ENCODE peak calls at places on chromosome 2, in nine cellular contexts. K, Q, D, A, G, V, L, C and O are unnamed samples.

GRCh38 chr2:28736034-28736433 is 15.6 kb upstream of the PPP1CB start:
- DNase-seq in K (no peak), Q (peak), D (no peak), A (no peak), G (no peak), V (peak), L (peak), C (peak), O (no peak)

GRCh38 chr2:201643216-201643651 is at the start of gene TMEM237:
- DNase-seq in K (peak), Q (peak), D (peak), A (no peak), G (peak), V (peak), L (peak), C (peak), O (no peak)

GRCh38 chr2:197944416-197944815 is 140.0 kb downstream of the PLCL1 start:
- DNase-seq in K (no peak), Q (no peak), D (no peak), A (no peak), G (no peak), V (no peak), L (no peak), C (no peak), O (no peak)

GRCh38 chr2:142682528-142682927 is 194.9 kb upstream of the KYNU start:
- DNase-seq in K (no peak), Q (no peak), D (no peak), A (no peak), G (no peak), V (no peak), L (peak), C (no peak), O (no peak)

GRCh38 chr2:98282109-98282508 is 64.1 kb upstream of the CNGA3 start:
- DNase-seq in K (no peak), Q (no peak), D (no peak), A (no peak), G (no peak), V (no peak), L (no peak), C (no peak), O (no peak)

GRCh38 chr2:174247474-174248186 is 702 bp downstream of the OLA1 start:
- DNase-seq in K (peak), Q (no peak), D (peak), A (peak), G (no peak), V (no peak), L (peak), C (peak), O (no peak)

GRCh38 chr2:9778012-9778411 is 65.3 kb upstream of the TAF1B start:
- DNase-seq in K (peak), Q (no peak), D (peak), A (peak), G (no peak), V (peak), L (no peak), C (no peak), O (no peak)

GRCh38 chr2:45433363-45433762 is 177.7 kb downstream of the SRBD1 start:
- DNase-seq in K (no peak), Q (no peak), D (no peak), A (no peak), G (no peak), V (no peak), L (no peak), C (no peak), O (no peak)

GRCh38 chr2:183614797-183615429 is 490.7 kb downstream of the NUP35 start:
- DNase-seq in K (no peak), Q (no peak), D (no peak), A (no peak), G (no peak), V (no peak), L (no peak), C (no peak), O (no peak)

GRCh38 chr2:170766693-170767092 is 3.5 kb upstream of the ERICH2 start:
- DNase-seq in K (peak), Q (no peak), D (no peak), A (no peak), G (no peak), V (no peak), L (no peak), C (no peak), O (no peak)

GRCh38 chr2:88321614-88322248 is 130.8 kb downstream of the FOXI3 start:
- DNase-seq in K (peak), Q (no peak), D (no peak), A (no peak), G (no peak), V (no peak), L (no peak), C (no peak), O (no peak)

GRCh38 chr2:113974727-113975126 is 84.8 kb downstream of the ACTR3 start:
- DNase-seq in K (no peak), Q (no peak), D (no peak), A (no peak), G (no peak), V (no peak), L (no peak), C (no peak), O (no peak)

GRCh38 chr2:174300114-174300513 is 34.6 kb upstream of the SP9 start:
- DNase-seq in K (no peak), Q (no peak), D (no peak), A (no peak), G (no peak), V (no peak), L (no peak), C (no peak), O (no peak)

GRCh38 chr2:75277111-75277510 is 77.8 kb upstream of the TACR1 start:
- DNase-seq in K (no peak), Q (no peak), D (no peak), A (no peak), G (no peak), V (no peak), L (peak), C (no peak), O (no peak)

GRCh38 chr2:955829-956731 is 5.4 kb downstream of the SNTG2 start:
- DNase-seq in K (peak), Q (no peak), D (no peak), A (no peak), G (no peak), V (no peak), L (no peak), C (no peak), O (no peak)

GRCh38 chr2:238841542-238842181 is 6.2 kb upstream of the TWIST2 start:
- DNase-seq in K (no peak), Q (no peak), D (no peak), A (no peak), G (peak), V (no peak), L (no peak), C (no peak), O (no peak)

GRCh38 chr2:235049719-235050118 is 97.9 kb downstream of the SH3BP4 start:
- DNase-seq in K (no peak), Q (no peak), D (no peak), A (no peak), G (no peak), V (no peak), L (no peak), C (no peak), O (no peak)

GRCh38 chr2:69652206-69652605 is 8.7 kb upstream of the AAK1 start:
- DNase-seq in K (no peak), Q (no peak), D (no peak), A (no peak), G (no peak), V (no peak), L (no peak), C (no peak), O (no peak)

GRCh38 chr2:12050381-12050780 is 303.9 kb downstream of the LPIN1 start:
- DNase-seq in K (no peak), Q (no peak), D (peak), A (peak), G (no peak), V (no peak), L (no peak), C (no peak), O (peak)

GRCh38 chr2:27860111-27860510 is 30.1 kb downstream of the RBKS start:
- DNase-seq in K (no peak), Q (no peak), D (no peak), A (no peak), G (no peak), V (no peak), L (peak), C (no peak), O (peak)

GRCh38 chr2:10260130-10260529 is 42.6 kb upstream of the HPCAL1 start:
- DNase-seq in K (no peak), Q (no peak), D (no peak), A (no peak), G (no peak), V (peak), L (no peak), C (no peak), O (no peak)

GRCh38 chr2:71073475-71073874 is 5.0 kb downstream of the NAGK start:
- DNase-seq in K (no peak), Q (no peak), D (peak), A (no peak), G (no peak), V (no peak), L (no peak), C (no peak), O (no peak)

GRCh38 chr2:131040661-131041401 is 52.4 kb downstream of the FAM168B start:
- DNase-seq in K (no peak), Q (no peak), D (no peak), A (no peak), G (no peak), V (no peak), L (no peak), C (no peak), O (no peak)

GRCh38 chr2:15223887-15224286 is 337.2 kb downstream of the NBAS start:
- DNase-seq in K (no peak), Q (no peak), D (no peak), A (no peak), G (no peak), V (no peak), L (peak), C (no peak), O (no peak)

GRCh38 chr2:60884795-60885194 is 3.4 kb downstream of the REL start:
- DNase-seq in K (no peak), Q (no peak), D (no peak), A (no peak), G (no peak), V (no peak), L (peak), C (no peak), O (no peak)

GRCh38 chr2:51013060-51013746 is 18.7 kb downstream of the NRXN1 start:
- DNase-seq in K (peak), Q (peak), D (no peak), A (no peak), G (no peak), V (peak), L (no peak), C (peak), O (no peak)

GRCh38 chr2:15293262-15293937 is 267.7 kb downstream of the NBAS start:
- DNase-seq in K (no peak), Q (no peak), D (no peak), A (no peak), G (no peak), V (no peak), L (no peak), C (no peak), O (no peak)

GRCh38 chr2:17164550-17164949 is 353.7 kb downstream of the RAD51AP2 start:
- DNase-seq in K (no peak), Q (no peak), D (no peak), A (no peak), G (no peak), V (no peak), L (no peak), C (no peak), O (no peak)

GRCh38 chr2:195682077-195682476 is 25.1 kb downstream of the SLC39A10 start:
- DNase-seq in K (no peak), Q (no peak), D (no peak), A (no peak), G (no peak), V (no peak), L (no peak), C (no peak), O (no peak)

GRCh38 chr2:128577141-128577930 is 258.7 kb upstream of the HS6ST1 start:
- DNase-seq in K (no peak), Q (peak), D (no peak), A (no peak), G (no peak), V (no peak), L (no peak), C (no peak), O (no peak)

GRCh38 chr2:20991031-20991430 is 52.8 kb downstream of the APOB start:
- DNase-seq in K (no peak), Q (no peak), D (no peak), A (no peak), G (no peak), V (no peak), L (no peak), C (no peak), O (no peak)

GRCh38 chr2:227877359-227878309 is 6.2 kb downstream of the DAW1 start:
- DNase-seq in K (no peak), Q (no peak), D (no peak), A (no peak), G (no peak), V (no peak), L (no peak), C (no peak), O (no peak)

GRCh38 chr2:180823546-180824141 is 156.8 kb upstream of the UBE2E3 start:
- DNase-seq in K (no peak), Q (no peak), D (no peak), A (no peak), G (no peak), V (no peak), L (no peak), C (no peak), O (no peak)

GRCh38 chr2:96737831-96738230 is 2.0 kb downstream of the LMAN2L start:
- DNase-seq in K (no peak), Q (no peak), D (no peak), A (peak), G (no peak), V (no peak), L (no peak), C (no peak), O (no peak)

GRCh38 chr2:3303583-3304406 is 73.8 kb downstream of the EIPR1 start:
- DNase-seq in K (peak), Q (peak), D (peak), A (peak), G (peak), V (peak), L (peak), C (peak), O (peak)
- TF ChIP-seq POLR2AphosphoS5 in K (no peak), Q (no peak), D (no peak), A (no peak), G (no peak), V (no peak), L (no peak), C (peak), O (no peak)

GRCh38 chr2:137957033-137957432 is 7.2 kb upstream of the HNMT start:
- DNase-seq in K (no peak), Q (no peak), D (no peak), A (no peak), G (no peak), V (no peak), L (no peak), C (no peak), O (no peak)

GRCh38 chr2:137950238-137950637 is 14.0 kb upstream of the HNMT start:
- DNase-seq in K (no peak), Q (no peak), D (peak), A (no peak), G (no peak), V (no peak), L (no peak), C (no peak), O (no peak)

GRCh38 chr2:137951606-137952005 is 12.7 kb upstream of the HNMT start:
- DNase-seq in K (no peak), Q (no peak), D (no peak), A (no peak), G (no peak), V (no peak), L (no peak), C (no peak), O (no peak)

GRCh38 chr2:137948894-137949293 is 15.4 kb upstream of the HNMT start:
- DNase-seq in K (no peak), Q (no peak), D (no peak), A (no peak), G (no peak), V (no peak), L (no peak), C (no peak), O (no peak)

DNA sequence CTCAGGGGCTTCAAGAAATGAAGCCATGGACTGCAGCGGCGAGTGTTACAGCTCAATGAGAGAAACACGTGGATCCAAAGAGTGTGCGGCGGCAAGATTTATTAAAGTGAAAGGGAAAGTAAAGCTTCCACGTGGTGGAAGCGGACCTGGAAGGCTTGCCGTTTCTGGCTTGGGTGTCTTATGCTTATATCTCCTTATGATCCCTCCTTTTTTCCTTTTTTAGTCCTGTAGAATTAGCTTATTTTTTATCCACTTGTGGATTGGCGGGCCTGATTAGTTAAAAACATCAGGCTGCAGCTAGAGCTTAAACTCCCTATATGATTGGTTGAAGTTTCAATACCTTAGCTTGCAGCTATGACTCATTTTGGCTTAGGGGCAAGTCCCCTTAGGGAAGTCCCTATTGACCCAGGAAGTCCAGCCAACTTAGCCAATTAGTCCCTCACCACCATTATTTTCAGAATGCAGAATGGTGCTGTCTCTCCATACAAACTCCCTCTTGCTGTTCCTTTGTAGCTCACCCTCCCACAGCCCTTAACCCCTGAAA is 11.6 kb upstream of the HNMT start:
- DNase-seq in K (no peak), Q (no peak), D (no peak), A (no peak), G (no peak), V (no peak), L (no peak), C (no peak), O (no peak)
- H3K4me3 ChIP-seq in K (no peak), Q (peak), D (no peak), A (no peak), G (no peak), V (no peak), L (no peak), C (no peak), O (peak)

DNA sequence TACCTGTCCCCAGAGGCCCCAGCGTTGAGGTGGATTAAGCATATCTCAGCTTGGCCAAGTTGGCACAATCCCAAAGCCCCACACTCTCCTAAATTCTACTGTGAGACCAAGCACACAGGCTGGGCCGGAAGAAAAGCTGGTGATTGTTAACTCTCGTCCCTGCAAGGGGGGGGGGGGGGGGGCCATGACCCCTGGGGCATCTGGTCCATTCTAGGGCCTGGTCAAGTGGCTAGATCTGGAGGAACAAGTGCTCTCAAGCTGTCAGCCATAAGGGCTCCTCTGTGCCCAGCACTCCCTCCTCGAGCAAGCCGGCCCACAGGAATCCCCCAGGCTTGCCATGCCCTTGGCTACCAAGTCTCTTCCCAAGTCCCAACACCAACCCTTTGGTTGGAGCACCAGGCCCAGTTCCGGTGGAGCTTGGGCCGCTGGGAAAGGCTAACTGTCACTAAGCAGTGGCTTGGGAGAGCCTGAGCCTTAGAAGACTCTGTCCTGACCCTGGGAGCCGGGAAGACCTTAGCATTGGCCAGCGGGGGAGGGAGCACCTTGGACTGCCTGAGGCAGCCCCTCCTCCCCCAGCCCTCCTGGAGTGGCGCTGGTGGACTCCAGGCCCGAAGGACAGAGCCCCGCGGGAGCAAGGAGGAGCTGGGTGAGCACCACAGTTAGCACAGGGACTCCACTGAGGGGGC is 62.4 kb upstream of the POMC start:
- DNase-seq in K (no peak), Q (no peak), D (no peak), A (no peak), G (peak), V (no peak), L (no peak), C (no peak), O (no peak)
- TF ChIP-seq POLR2AphosphoS5 in K (no peak), Q (no peak), D (no peak), A (no peak), G (no peak), V (no peak), L (no peak), C (no peak), O (no peak)

GRCh38 chr2:83961512-83961911 is 497.6 kb downstream of the SUCLG1 start:
- DNase-seq in K (no peak), Q (no peak), D (no peak), A (no peak), G (no peak), V (no peak), L (no peak), C (no peak), O (no peak)
- H3K4me3 ChIP-seq in K (no peak), Q (no peak), D (no peak), A (no peak), G (no peak), V (no peak), L (no peak), C (no peak), O (no peak)

GRCh38 chr2:73174941-73175662 is 27.3 kb upstream of the NOTO start:
- DNase-seq in K (no peak), Q (no peak), D (no peak), A (no peak), G (no peak), V (no peak), L (no peak), C (no peak), O (no peak)

GRCh38 chr2:73176205-73176880 is 26.0 kb upstream of the NOTO start:
- DNase-seq in K (peak), Q (no peak), D (no peak), A (peak), G (peak), V (peak), L (peak), C (no peak), O (no peak)

GRCh38 chr2:73176881-73177644 is 25.3 kb upstream of the NOTO start:
- DNase-seq in K (peak), Q (peak), D (peak), A (peak), G (peak), V (peak), L (peak), C (peak), O (peak)

GRCh38 chr2:73174244-73174643 is 28.1 kb upstream of the NOTO start:
- DNase-seq in K (no peak), Q (no peak), D (no peak), A (no peak), G (no peak), V (no peak), L (no peak), C (no peak), O (no peak)

GRCh38 chr2:73175663-73176204 is 26.6 kb upstream of the NOTO start:
- DNase-seq in K (peak), Q (peak), D (peak), A (peak), G (peak), V (peak), L (peak), C (peak), O (no peak)
- TF ChIP-seq POLR2AphosphoS5 in K (no peak), Q (no peak), D (peak), A (no peak), G (no peak), V (no peak), L (peak), C (no peak), O (no peak)